ENCODE peak calls at places on chromosomes 5 and 9, in six cellular contexts. One of them, this sample, is unnamed.

GRCh38 chr9:81540142-81540701 is 149.1 kb downstream of the TLE1 start:
- DNase-seq in tibial artery: no peak
- DNase-seq in uterus: no peak
- DNase-seq in CD4-positive, alpha-beta memory T cell: no peak
- DNase-seq in iPS DF 6.9: no peak
- DNase-seq in CD8-positive, alpha-beta T cell: no peak
- DNase-seq in this sample: no peak

GRCh38 chr5:74384851-74385250 is 255.7 kb downstream of the ENC1 start:
- DNase-seq in tibial artery: no peak
- DNase-seq in uterus: no peak
- DNase-seq in iPS DF 6.9: no peak
- DNase-seq in CD4-positive, alpha-beta memory T cell: no peak
- DNase-seq in CD8-positive, alpha-beta T cell: no peak
- DNase-seq in this sample: no peak

GRCh38 chr5:170861855-170862766 is at the start of gene RANBP17:
- DNase-seq in CD8-positive, alpha-beta T cell: no peak
- DNase-seq in iPS DF 6.9: peak; percentile 43
- DNase-seq in uterus: no peak
- DNase-seq in tibial artery: no peak
- DNase-seq in CD4-positive, alpha-beta memory T cell: no peak
- DNase-seq in this sample: no peak

GRCh38 chr5:172453206-172453985 is 929 bp downstream of the SH3PXD2B start:
- DNase-seq in iPS DF 6.9: no peak
- DNase-seq in tibial artery: no peak
- DNase-seq in CD8-positive, alpha-beta T cell: no peak
- DNase-seq in CD4-positive, alpha-beta memory T cell: no peak
- DNase-seq in uterus: peak; percentile 75
- DNase-seq in this sample: no peak

GRCh38 chr9:129885018-129885669 is 49.9 kb downstream of the USP20 start:
- DNase-seq in uterus: peak; percentile 42
- DNase-seq in iPS DF 6.9: no peak
- DNase-seq in tibial artery: peak; percentile 45
- DNase-seq in CD8-positive, alpha-beta T cell: no peak
- DNase-seq in CD4-positive, alpha-beta memory T cell: peak; percentile 29
- DNase-seq in this sample: peak; percentile 56

GRCh38 chr5:1880377-1881272 is 2.1 kb downstream of the IRX4 start:
- DNase-seq in CD4-positive, alpha-beta memory T cell: no peak
- DNase-seq in tibial artery: no peak
- DNase-seq in CD8-positive, alpha-beta T cell: no peak
- DNase-seq in iPS DF 6.9: no peak
- DNase-seq in uterus: no peak
- DNase-seq in this sample: no peak

GRCh38 chr5:170139786-170140335 is 34.2 kb downstream of the FOXI1 start:
- DNase-seq in uterus: no peak
- DNase-seq in iPS DF 6.9: no peak
- DNase-seq in tibial artery: no peak
- DNase-seq in CD8-positive, alpha-beta T cell: no peak
- DNase-seq in CD4-positive, alpha-beta memory T cell: no peak
- DNase-seq in this sample: no peak

GRCh38 chr9:34956648-34957047 is 1.4 kb upstream of the PHF24 start:
- DNase-seq in CD4-positive, alpha-beta memory T cell: no peak
- DNase-seq in tibial artery: no peak
- DNase-seq in CD8-positive, alpha-beta T cell: no peak
- DNase-seq in iPS DF 6.9: no peak
- DNase-seq in uterus: no peak
- DNase-seq in this sample: no peak

GRCh38 chr5:139037732-139038131 is 160.4 kb downstream of the SIL1 start:
- DNase-seq in uterus: no peak
- DNase-seq in iPS DF 6.9: no peak
- DNase-seq in CD8-positive, alpha-beta T cell: no peak
- DNase-seq in CD4-positive, alpha-beta memory T cell: no peak
- DNase-seq in tibial artery: no peak
- DNase-seq in this sample: no peak

GRCh38 chr5:137752873-137753226 is 1.3 kb downstream of the HNRNPA0 start:
- DNase-seq in CD4-positive, alpha-beta memory T cell: no peak
- DNase-seq in iPS DF 6.9: no peak
- DNase-seq in CD8-positive, alpha-beta T cell: peak; percentile 29
- DNase-seq in tibial artery: peak; percentile 23
- DNase-seq in uterus: peak; percentile 24
- DNase-seq in this sample: peak; percentile 58

GRCh38 chr5:173627860-173628392 is 11.5 kb upstream of the BOD1 start:
- DNase-seq in tibial artery: no peak
- DNase-seq in CD8-positive, alpha-beta T cell: no peak
- DNase-seq in uterus: no peak
- DNase-seq in CD4-positive, alpha-beta memory T cell: no peak
- DNase-seq in iPS DF 6.9: no peak
- DNase-seq in this sample: no peak

GRCh38 chr5:75034137-75034739 is 18.1 kb downstream of the GCNT4 start:
- DNase-seq in CD4-positive, alpha-beta memory T cell: peak; percentile 41
- DNase-seq in uterus: no peak
- DNase-seq in tibial artery: no peak
- DNase-seq in iPS DF 6.9: no peak
- DNase-seq in CD8-positive, alpha-beta T cell: peak; percentile 57
- DNase-seq in this sample: no peak

GRCh38 chr9:114078021-114078780 is at the start of gene AMBP:
- DNase-seq in tibial artery: no peak
- DNase-seq in uterus: no peak
- DNase-seq in CD4-positive, alpha-beta memory T cell: no peak
- DNase-seq in CD8-positive, alpha-beta T cell: no peak
- DNase-seq in iPS DF 6.9: no peak
- DNase-seq in this sample: no peak

GRCh38 chr9:121498150-121498486 is 1.5 kb downstream of the GGTA1 start:
- DNase-seq in uterus: peak; percentile 59
- DNase-seq in CD8-positive, alpha-beta T cell: no peak
- DNase-seq in iPS DF 6.9: peak; percentile 63
- DNase-seq in CD4-positive, alpha-beta memory T cell: peak; percentile 27
- DNase-seq in tibial artery: peak; percentile 83
- DNase-seq in this sample: peak; percentile 94

GRCh38 chr5:111366388-111366787 is 142.2 kb downstream of the CAMK4 start:
- DNase-seq in uterus: no peak
- DNase-seq in tibial artery: no peak
- DNase-seq in CD4-positive, alpha-beta memory T cell: no peak
- DNase-seq in CD8-positive, alpha-beta T cell: no peak
- DNase-seq in iPS DF 6.9: no peak
- DNase-seq in this sample: no peak

GRCh38 chr5:112703866-112704820 is 33.5 kb upstream of the APC start:
- DNase-seq in iPS DF 6.9: no peak
- DNase-seq in tibial artery: no peak
- DNase-seq in CD4-positive, alpha-beta memory T cell: no peak
- DNase-seq in uterus: no peak
- DNase-seq in CD8-positive, alpha-beta T cell: no peak
- DNase-seq in this sample: no peak

GRCh38 chr5:86546582-86546981 is 71.2 kb upstream of the COX7C start:
- DNase-seq in iPS DF 6.9: no peak
- DNase-seq in uterus: no peak
- DNase-seq in CD4-positive, alpha-beta memory T cell: no peak
- DNase-seq in tibial artery: no peak
- DNase-seq in CD8-positive, alpha-beta T cell: no peak
- DNase-seq in this sample: peak; percentile 1

GRCh38 chr9:9855503-9856078 is 757.2 kb downstream of the PTPRD start:
- DNase-seq in CD4-positive, alpha-beta memory T cell: no peak
- DNase-seq in iPS DF 6.9: no peak
- DNase-seq in uterus: no peak
- DNase-seq in tibial artery: no peak
- DNase-seq in CD8-positive, alpha-beta T cell: no peak
- DNase-seq in this sample: no peak

GRCh38 chr5:44388504-44389409 is 463 bp downstream of the FGF10 start:
- DNase-seq in iPS DF 6.9: no peak
- DNase-seq in CD8-positive, alpha-beta T cell: peak; percentile 10
- DNase-seq in CD4-positive, alpha-beta memory T cell: no peak
- DNase-seq in tibial artery: no peak
- DNase-seq in uterus: peak; percentile 17
- DNase-seq in this sample: no peak

GRCh38 chr9:20658677-20659473 is 25.2 kb upstream of the FOCAD start:
- DNase-seq in CD8-positive, alpha-beta T cell: no peak
- DNase-seq in tibial artery: no peak
- DNase-seq in uterus: no peak
- DNase-seq in iPS DF 6.9: no peak
- DNase-seq in CD4-positive, alpha-beta memory T cell: no peak
- DNase-seq in this sample: no peak

GRCh38 chr9:124010665-124011321 is 775 bp upstream of the LHX2 start:
- DNase-seq in CD8-positive, alpha-beta T cell: no peak
- DNase-seq in tibial artery: no peak
- DNase-seq in iPS DF 6.9: no peak
- DNase-seq in uterus: no peak
- DNase-seq in CD4-positive, alpha-beta memory T cell: no peak
- DNase-seq in this sample: no peak
- H3K4me1 ChIP-seq in CD8-positive, alpha-beta T cell: peaks cover 22% of the 10 kb centered on the region
- H3K4me1 ChIP-seq in tibial artery: peaks cover 49% of the 10 kb centered on the region
- H3K4me1 ChIP-seq in iPS DF 6.9: peaks cover 4% of the 10 kb centered on the region
- H3K4me1 ChIP-seq in uterus: no peaks in the 10 kb centered on the region
- H3K4me1 ChIP-seq in CD4-positive, alpha-beta memory T cell: peaks cover 19% of the 10 kb centered on the region
- H3K4me1 ChIP-seq in this sample: no peaks in the 10 kb centered on the region

DNA sequence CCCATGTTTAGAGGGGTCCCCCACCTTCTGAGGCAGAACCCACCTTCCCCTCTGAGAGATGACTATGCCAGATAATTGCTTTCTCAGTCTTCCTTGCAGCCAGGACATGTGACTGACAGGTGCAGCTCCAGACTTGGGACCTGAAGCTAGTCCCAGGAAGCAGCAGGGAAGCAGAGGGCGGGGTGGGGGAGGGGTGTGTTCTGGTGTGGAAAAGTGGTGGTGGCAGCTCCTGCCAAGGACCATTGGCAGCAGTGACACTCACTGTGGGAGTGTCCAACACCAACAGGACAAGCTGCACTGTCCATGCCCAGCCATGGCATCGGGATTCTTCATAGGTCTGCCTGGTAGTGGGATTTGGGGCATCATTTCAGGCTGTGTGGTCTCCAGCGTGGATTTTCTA is 2.3 kb downstream of the EIF4E1B start:
- DNase-seq in iPS DF 6.9: no peak
- DNase-seq in CD8-positive, alpha-beta T cell: no peak
- DNase-seq in uterus: no peak
- DNase-seq in CD4-positive, alpha-beta memory T cell: no peak
- DNase-seq in tibial artery: no peak
- DNase-seq in this sample: no peak
- H3K4me1 ChIP-seq in iPS DF 6.9: no peaks in the 10 kb centered on the region
- H3K4me1 ChIP-seq in CD8-positive, alpha-beta T cell: peaks cover 13% of the 10 kb centered on the region
- H3K4me1 ChIP-seq in uterus: no peaks in the 10 kb centered on the region
- H3K4me1 ChIP-seq in CD4-positive, alpha-beta memory T cell: peaks cover 16% of the 10 kb centered on the region
- H3K4me1 ChIP-seq in tibial artery: peaks cover 17% of the 10 kb centered on the region
- H3K4me1 ChIP-seq in this sample: peaks cover 70% of the 10 kb centered on the region

DNA sequence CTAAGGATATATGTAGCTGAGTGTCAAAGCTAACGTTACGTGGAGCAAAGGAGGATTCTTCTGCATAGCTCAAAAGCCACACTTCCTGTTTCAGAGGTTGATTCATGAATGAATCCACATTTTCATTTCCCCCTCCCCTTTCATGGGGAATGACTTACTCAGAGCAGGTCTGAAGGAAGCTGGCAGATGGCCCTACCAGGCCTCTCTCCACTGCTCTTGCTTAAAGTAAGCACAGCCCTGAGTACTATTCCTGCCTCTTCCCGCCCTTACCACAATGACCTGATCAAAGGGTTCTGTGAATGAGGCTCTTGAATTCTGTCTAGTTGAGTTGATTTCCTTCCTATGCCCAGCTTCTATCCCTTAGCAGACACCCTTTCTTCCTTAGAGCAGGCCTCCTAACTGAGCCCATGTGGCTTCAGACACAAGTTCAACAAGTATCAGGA is 6.3 kb downstream of the IGIP start:
- DNase-seq in tibial artery: no peak
- DNase-seq in uterus: no peak
- DNase-seq in CD8-positive, alpha-beta T cell: no peak
- DNase-seq in iPS DF 6.9: no peak
- DNase-seq in CD4-positive, alpha-beta memory T cell: no peak
- DNase-seq in this sample: peak; percentile 11
- H3K4me1 ChIP-seq in tibial artery: peaks cover 16% of the 10 kb centered on the region
- H3K4me1 ChIP-seq in uterus: no peaks in the 10 kb centered on the region
- H3K4me1 ChIP-seq in CD8-positive, alpha-beta T cell: peaks cover 21% of the 10 kb centered on the region
- H3K4me1 ChIP-seq in iPS DF 6.9: peaks cover 1% of the 10 kb centered on the region
- H3K4me1 ChIP-seq in CD4-positive, alpha-beta memory T cell: peaks cover 16% of the 10 kb centered on the region
- H3K4me1 ChIP-seq in this sample: peaks cover 8% of the 10 kb centered on the region

GRCh38 chr9:136694865-136695247 is 7.6 kb upstream of the AGPAT2 start:
- DNase-seq in iPS DF 6.9: no peak
- DNase-seq in CD8-positive, alpha-beta T cell: no peak
- DNase-seq in CD4-positive, alpha-beta memory T cell: no peak
- DNase-seq in uterus: no peak
- DNase-seq in tibial artery: no peak
- DNase-seq in this sample: no peak
- H3K4me1 ChIP-seq in iPS DF 6.9: peaks cover 13% of the 10 kb centered on the region
- H3K4me1 ChIP-seq in CD8-positive, alpha-beta T cell: peaks cover 8% of the 10 kb centered on the region
- H3K4me1 ChIP-seq in CD4-positive, alpha-beta memory T cell: no peaks in the 10 kb centered on the region
- H3K4me1 ChIP-seq in uterus: no peaks in the 10 kb centered on the region
- H3K4me1 ChIP-seq in tibial artery: peaks cover 25% of the 10 kb centered on the region
- H3K4me1 ChIP-seq in this sample: no peaks in the 10 kb centered on the region

DNA sequence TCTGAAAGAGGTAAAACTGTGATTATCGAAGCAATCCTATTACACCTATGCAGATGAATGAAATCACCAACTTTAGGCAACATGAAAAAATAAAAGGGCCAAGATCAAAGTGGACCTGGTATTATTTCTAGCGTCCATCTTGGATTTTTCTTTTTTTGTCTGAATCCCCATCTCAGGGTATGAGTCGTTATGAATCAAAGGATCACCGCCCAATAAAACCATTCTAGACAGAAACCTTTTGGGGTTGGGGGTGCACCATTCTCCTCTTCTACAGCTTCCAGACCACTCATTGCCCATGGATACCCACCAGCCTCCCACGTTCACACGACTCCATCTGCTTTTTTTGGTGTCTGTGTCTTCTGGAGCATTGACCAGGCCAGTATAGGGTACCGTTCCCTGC is 33.4 kb downstream of the MAP1B start:
- DNase-seq in uterus: no peak
- DNase-seq in tibial artery: no peak
- DNase-seq in CD4-positive, alpha-beta memory T cell: no peak
- DNase-seq in CD8-positive, alpha-beta T cell: no peak
- DNase-seq in iPS DF 6.9: no peak
- DNase-seq in this sample: no peak
- H3K4me1 ChIP-seq in uterus: peaks cover 15% of the 10 kb centered on the region
- H3K4me1 ChIP-seq in tibial artery: peaks cover 42% of the 10 kb centered on the region
- H3K4me1 ChIP-seq in CD4-positive, alpha-beta memory T cell: no peaks in the 10 kb centered on the region
- H3K4me1 ChIP-seq in CD8-positive, alpha-beta T cell: no peaks in the 10 kb centered on the region
- H3K4me1 ChIP-seq in iPS DF 6.9: peaks cover 3% of the 10 kb centered on the region
- H3K4me1 ChIP-seq in this sample: no peaks in the 10 kb centered on the region

DNA sequence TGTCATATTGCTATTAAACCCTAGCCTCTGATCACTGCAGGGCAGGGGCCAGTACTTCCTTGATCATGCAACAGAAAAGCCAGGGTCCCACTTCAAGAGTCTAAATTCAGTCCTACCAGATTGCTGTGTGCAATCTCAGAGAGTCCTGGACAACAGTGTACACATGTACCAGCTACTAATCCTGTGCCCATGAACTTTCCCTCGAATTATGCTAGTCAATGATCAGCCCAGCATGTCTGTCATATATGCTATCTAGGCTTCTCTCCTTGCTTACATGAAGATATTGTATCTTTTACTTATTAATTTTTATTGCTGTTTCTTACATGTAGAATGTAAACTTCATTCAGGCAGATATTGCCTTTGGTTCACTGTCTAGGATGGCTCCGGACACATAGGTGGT is 367.0 kb downstream of the NTRK2 start:
- DNase-seq in CD8-positive, alpha-beta T cell: no peak
- DNase-seq in CD4-positive, alpha-beta memory T cell: no peak
- DNase-seq in iPS DF 6.9: no peak
- DNase-seq in uterus: no peak
- DNase-seq in tibial artery: no peak
- DNase-seq in this sample: no peak
- H3K4me1 ChIP-seq in CD8-positive, alpha-beta T cell: no peaks in the 10 kb centered on the region
- H3K4me1 ChIP-seq in CD4-positive, alpha-beta memory T cell: no peaks in the 10 kb centered on the region
- H3K4me1 ChIP-seq in iPS DF 6.9: no peaks in the 10 kb centered on the region
- H3K4me1 ChIP-seq in uterus: no peaks in the 10 kb centered on the region
- H3K4me1 ChIP-seq in tibial artery: no peaks in the 10 kb centered on the region
- H3K4me1 ChIP-seq in this sample: no peaks in the 10 kb centered on the region